ENCODE peak calls at places on chromosomes 3 and 15, in six cellular contexts. G, W, B, I, K and Z are unnamed samples.

GRCh38 chr15:101324513-101325177 is 29.6 kb upstream of the SNRPA1 start:
- DNase-seq in B (peak), K (no peak), W (no peak), G (peak), I (no peak), Z (no peak)

GRCh38 chr3:127915115-127915936 is at the start of gene KBTBD12:
- DNase-seq in K (peak), W (no peak), B (no peak), I (peak), G (peak), Z (no peak)

GRCh38 chr3:124258057-124258500 is 266.2 kb upstream of the ROPN1 start:
- DNase-seq in G (peak), W (no peak), B (no peak), I (no peak), K (peak), Z (no peak)

GRCh38 chr3:180048840-180049239 is 12.1 kb upstream of the PEX5L start:
- DNase-seq in W (no peak), K (peak), B (peak), G (no peak), I (no peak), Z (no peak)

GRCh38 chr15:38843736-38844590 is 279.3 kb upstream of the RASGRP1 start:
- DNase-seq in B (no peak), I (no peak), W (no peak), K (no peak), G (no peak), Z (no peak)

GRCh38 chr3:124044961-124045360 is 53.0 kb upstream of the ROPN1 start:
- DNase-seq in K (no peak), B (no peak), G (no peak), I (no peak), W (no peak), Z (no peak)

GRCh38 chr3:62229201-62229600 is 144.1 kb downstream of the FEZF2 start:
- DNase-seq in B (no peak), G (no peak), I (peak), K (no peak), W (no peak), Z (no peak)

GRCh38 chr3:34534013-34534412 is 735.6 kb downstream of the PDCD6IP start:
- DNase-seq in I (no peak), K (no peak), W (no peak), B (no peak), G (no peak), Z (no peak)

GRCh38 chr15:92451225-92451825 is 57.6 kb downstream of the ST8SIA2 start:
- DNase-seq in B (no peak), W (no peak), I (no peak), K (no peak), G (no peak), Z (no peak)

GRCh38 chr3:118977671-118978392 is 56.8 kb downstream of the IGSF11 start:
- DNase-seq in W (no peak), G (no peak), B (no peak), I (no peak), K (no peak), Z (no peak)

GRCh38 chr15:63597033-63597790 is at the start of gene FBXL22:
- DNase-seq in W (no peak), B (no peak), K (no peak), G (peak), I (no peak), Z (no peak)

GRCh38 chr3:136022518-136023263 is 57.2 kb downstream of the PPP2R3A start:
- DNase-seq in B (no peak), K (no peak), G (no peak), W (no peak), I (no peak), Z (peak)

GRCh38 chr15:44490628-44491027 is 46.3 kb upstream of the EIF3J start:
- DNase-seq in W (no peak), G (no peak), I (no peak), B (no peak), K (no peak), Z (no peak)

GRCh38 chr3:104388624-104389023 is 978.1 kb upstream of the ALCAM start:
- DNase-seq in G (no peak), K (no peak), B (no peak), I (no peak), W (no peak), Z (peak)

GRCh38 chr3:58041826-58042324 is 33.7 kb downstream of the FLNB start:
- DNase-seq in G (no peak), W (no peak), I (peak), B (no peak), K (no peak), Z (no peak)

GRCh38 chr3:127680146-127680661 is 7.5 kb downstream of the ABTB1 start:
- DNase-seq in I (no peak), B (no peak), W (no peak), G (peak), K (no peak), Z (no peak)

GRCh38 chr3:156469456-156469855 is 85.5 kb downstream of the SSR3 start:
- DNase-seq in I (no peak), G (no peak), W (no peak), B (no peak), K (no peak), Z (no peak)

GRCh38 chr15:80694624-80695098 is 449 bp upstream of the ABHD17C start:
- DNase-seq in K (peak), I (peak), G (no peak), B (no peak), W (no peak), Z (no peak)

GRCh38 chr3:72818915-72819314 is 29.3 kb downstream of the SHQ1 start:
- DNase-seq in I (no peak), W (no peak), K (peak), G (no peak), B (no peak), Z (no peak)

GRCh38 chr15:91049378-91050127 is 27.2 kb upstream of the VPS33B start:
- DNase-seq in G (no peak), B (peak), I (peak), W (no peak), K (peak), Z (peak)

GRCh38 chr15:90142216-90143175 is 40.2 kb upstream of the IDH2 start:
- DNase-seq in W (no peak), B (no peak), G (peak), I (no peak), K (no peak), Z (no peak)

GRCh38 chr15:88469321-88469720 is 1.8 kb downstream of the MRPS11 start:
- DNase-seq in W (no peak), I (no peak), G (no peak), B (no peak), K (no peak), Z (no peak)

GRCh38 chr3:155676252-155676981 is 68.5 kb downstream of the PLCH1 start:
- DNase-seq in W (no peak), G (no peak), I (peak), K (peak), B (peak), Z (no peak)

GRCh38 chr15:38479286-38479685 is 25.4 kb downstream of the FAM98B start:
- DNase-seq in B (no peak), K (no peak), I (no peak), G (no peak), W (no peak), Z (no peak)

GRCh38 chr3:35651888-35652287 is 12.6 kb downstream of the ARPP21 start:
- DNase-seq in K (no peak), G (no peak), I (no peak), B (no peak), W (no peak), Z (no peak)

GRCh38 chr3:46673151-46674030 is 20.1 kb downstream of the ALS2CL start:
- DNase-seq in I (no peak), W (no peak), B (no peak), G (peak), K (peak), Z (no peak)

GRCh38 chr3:150303776-150304175 is 104.3 kb upstream of the TSC22D2 start:
- DNase-seq in K (peak), W (no peak), I (peak), B (peak), G (no peak), Z (no peak)
- TF ChIP-seq CTCF in K (peak), W (no peak), I (peak), B (peak), G (peak), Z (peak)

GRCh38 chr15:42800731-42801474 is 64.0 kb upstream of the CDAN1 start:
- DNase-seq in K (peak), I (peak), B (no peak), G (no peak), W (no peak), Z (no peak)
- TF ChIP-seq CTCF in K (peak), I (peak), B (no peak), G (no peak), W (peak), Z (no peak)

DNA sequence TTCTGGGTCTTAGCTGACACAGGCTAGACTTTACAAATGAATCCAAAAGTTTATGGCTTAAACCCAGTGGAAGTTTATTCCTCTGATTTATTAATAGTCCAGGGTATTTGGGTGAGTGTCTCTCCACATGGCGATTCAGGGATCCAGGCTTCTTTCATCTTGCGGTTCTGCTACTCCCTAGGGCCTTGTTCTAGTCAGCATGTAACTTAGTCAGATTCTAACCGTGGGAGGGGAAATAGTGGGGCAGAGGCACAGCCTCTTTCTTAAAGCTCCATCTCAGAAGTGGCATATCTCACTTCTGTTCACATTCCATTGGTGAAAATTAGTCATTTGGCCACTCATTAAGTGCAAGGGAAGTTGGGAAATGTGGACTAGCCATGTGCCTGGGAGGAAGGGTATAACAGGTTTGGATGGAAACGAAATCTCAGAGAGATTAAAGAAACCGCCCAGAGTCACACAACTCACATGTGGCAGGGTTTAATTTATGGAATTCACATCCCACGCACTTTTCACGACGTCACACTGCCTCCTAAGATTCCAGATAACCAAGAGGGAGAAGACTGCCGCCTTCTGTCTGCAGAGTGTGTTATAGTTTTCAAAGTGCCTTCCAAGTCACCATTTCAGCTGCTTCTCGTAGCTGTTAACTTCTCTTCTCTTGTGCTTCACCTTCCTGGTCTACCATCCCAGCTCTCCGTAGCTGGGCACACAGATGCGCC is 11.4 kb upstream of the RASGRF1 start:
- DNase-seq in G (no peak), B (no peak), W (no peak), K (no peak), I (no peak), Z (no peak)
- TF ChIP-seq CTCF in G (no peak), B (no peak), W (no peak), K (no peak), I (no peak), Z (peak)

DNA sequence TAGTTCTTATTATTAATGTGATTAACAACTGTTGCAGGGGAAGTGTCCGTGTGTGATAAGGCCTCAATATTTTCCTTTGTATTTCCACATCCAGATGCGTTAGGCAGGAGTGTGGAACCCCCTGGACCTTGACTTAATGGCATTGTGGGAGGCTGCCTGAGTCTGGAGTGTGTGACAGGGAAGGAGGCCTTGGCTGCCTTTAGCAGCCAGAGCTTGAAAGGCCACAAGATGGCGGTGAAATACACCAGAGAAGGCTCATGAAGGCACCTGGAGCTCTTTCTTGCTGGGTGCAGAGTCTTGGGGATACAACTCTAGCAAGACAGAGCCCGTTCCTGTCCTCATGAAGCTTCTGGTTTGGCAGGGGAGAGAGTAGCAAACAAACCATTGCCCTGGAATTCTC is 36.9 kb downstream of the POLR2M start:
- DNase-seq in I (peak), B (peak), K (no peak), G (no peak), W (no peak), Z (no peak)
- TF ChIP-seq CTCF in I (peak), B (no peak), K (no peak), G (no peak), W (no peak), Z (peak)

GRCh38 chr3:75188937-75189336 is 475.2 kb upstream of the FRG2C start:
- DNase-seq in I (peak), K (no peak), W (no peak), B (no peak), G (no peak), Z (no peak)

GRCh38 chr3:75192065-75192658 is 472.0 kb upstream of the FRG2C start:
- DNase-seq in I (peak), G (no peak), K (peak), W (no peak), B (peak), Z (peak)
- TF ChIP-seq CTCF in I (peak), G (peak), K (peak), W (peak), B (peak), Z (peak)

DNA sequence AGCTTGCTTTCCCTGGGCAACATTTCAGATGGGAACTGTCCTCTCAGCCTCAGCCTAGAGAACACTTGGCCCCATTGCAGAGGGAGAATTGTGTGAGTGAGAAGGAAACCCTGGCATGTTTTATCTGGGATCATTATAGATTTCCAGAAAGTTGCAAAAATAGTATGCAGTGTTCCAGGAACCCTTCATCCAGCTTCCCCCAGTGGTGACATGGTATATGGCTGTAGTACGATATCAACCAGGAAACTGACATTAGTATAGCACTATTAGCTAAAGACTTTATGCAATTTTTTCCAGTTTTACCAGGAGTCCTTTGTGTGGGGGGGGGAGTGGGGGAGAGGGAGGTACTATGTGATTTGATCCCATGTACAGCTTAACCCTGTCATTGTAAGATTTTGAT is 166.2 kb upstream of the KBTBD8 start:
- DNase-seq in B (no peak), K (no peak), G (no peak), I (no peak), W (no peak), Z (no peak)
- TF ChIP-seq CTCF in B (no peak), K (no peak), G (no peak), I (no peak), W (no peak), Z (no peak)

GRCh38 chr3:184526158-184526483 is 35.5 kb upstream of the EPHB3 start:
- DNase-seq in K (no peak), G (no peak), I (no peak), B (no peak), W (no peak), Z (no peak)
- TF ChIP-seq CTCF in K (no peak), G (no peak), I (peak), B (no peak), W (no peak), Z (no peak)

GRCh38 chr15:49191892-49192291 is 21.8 kb downstream of the GALK2 start:
- DNase-seq in W (no peak), B (no peak), G (no peak), I (no peak), K (no peak), Z (no peak)
- TF ChIP-seq CTCF in W (no peak), B (no peak), G (no peak), I (no peak), K (no peak), Z (no peak)

GRCh38 chr3:122351612-122352011 is 26.6 kb downstream of the CSTA start:
- DNase-seq in G (no peak), W (no peak), I (no peak), K (no peak), B (no peak), Z (no peak)

GRCh38 chr3:122353215-122353614 is 28.2 kb downstream of the CSTA start:
- DNase-seq in G (no peak), B (no peak), K (no peak), W (no peak), I (no peak), Z (no peak)

GRCh38 chr3:122356402-122356801 is 26.6 kb downstream of the MIX23 start:
- DNase-seq in G (no peak), B (peak), I (peak), K (peak), W (no peak), Z (peak)

GRCh38 chr3:122355612-122356011 is 27.4 kb downstream of the MIX23 start:
- DNase-seq in I (no peak), K (no peak), G (no peak), B (no peak), W (no peak), Z (no peak)

DNA sequence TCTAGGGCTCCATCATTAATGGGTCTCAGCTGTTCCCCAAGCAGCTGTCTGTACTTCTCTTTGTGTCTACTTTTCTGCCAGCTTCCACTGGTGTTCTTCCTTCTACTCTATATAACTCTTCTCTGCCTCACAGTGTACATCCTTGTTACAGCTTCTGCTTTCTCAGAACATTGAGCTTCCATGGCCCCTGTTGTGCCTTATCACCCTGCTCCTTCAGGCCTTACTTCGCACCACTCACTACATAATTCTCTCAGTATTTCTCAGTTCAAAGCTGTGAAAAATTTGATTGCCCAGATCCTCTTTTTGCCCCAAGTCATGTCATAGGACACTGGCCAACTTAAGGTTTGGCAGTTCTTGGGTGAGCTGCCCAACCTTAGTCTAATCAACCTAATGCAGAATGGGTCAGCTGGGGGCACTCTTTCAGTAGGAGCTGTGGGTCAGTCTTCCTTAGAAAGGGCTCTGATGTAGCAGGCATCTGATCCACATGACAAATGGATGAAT is 28.9 kb downstream of the CSTA start:
- DNase-seq in G (no peak), W (no peak), B (no peak), K (no peak), I (no peak), Z (no peak)
- TF ChIP-seq CTCF in G (no peak), W (no peak), B (no peak), K (no peak), I (no peak), Z (no peak)